ENCODE peak calls at places on chromosomes 16 and 17, in eight cellular contexts. One of them, this sample, is unnamed.

GRCh38 chr17:43665387-43666101 is 3.8 kb upstream of the MEOX1 start:
- DNase-seq in midbrain: no peak
- DNase-seq in NCI-H1694 treated with DMSO at 0.1 percent for 48 hours: no peak
- DNase-seq in heart left ventricle: peak
- DNase-seq in effector CD8-positive, alpha-beta T cell: no peak
- DNase-seq in nephron progenitor cell: peak
- DNase-seq in stimulated activated naive CD4-positive, alpha-beta T cell: no peak
- DNase-seq in CD4-positive, alpha-beta T cell: no peak
- DNase-seq in this sample: no peak

GRCh38 chr17:76697702-76698465 is 12.9 kb downstream of the MXRA7 start:
- DNase-seq in effector CD8-positive, alpha-beta T cell: no peak
- DNase-seq in CD4-positive, alpha-beta T cell: no peak
- DNase-seq in nephron progenitor cell: peak
- DNase-seq in midbrain: no peak
- DNase-seq in stimulated activated naive CD4-positive, alpha-beta T cell: no peak
- DNase-seq in NCI-H1694 treated with DMSO at 0.1 percent for 48 hours: peak
- DNase-seq in heart left ventricle: peak
- DNase-seq in this sample: peak

GRCh38 chr16:56576585-56577299 is 11.9 kb downstream of the MT4 start:
- DNase-seq in CD4-positive, alpha-beta T cell: peak
- DNase-seq in stimulated activated naive CD4-positive, alpha-beta T cell: peak
- DNase-seq in midbrain: peak
- DNase-seq in nephron progenitor cell: peak
- DNase-seq in heart left ventricle: peak
- DNase-seq in NCI-H1694 treated with DMSO at 0.1 percent for 48 hours: peak
- DNase-seq in effector CD8-positive, alpha-beta T cell: peak
- DNase-seq in this sample: peak

GRCh38 chr17:19464033-19465026 is 53.3 kb downstream of the RNF112 start:
- DNase-seq in NCI-H1694 treated with DMSO at 0.1 percent for 48 hours: no peak
- DNase-seq in effector CD8-positive, alpha-beta T cell: no peak
- DNase-seq in midbrain: peak
- DNase-seq in nephron progenitor cell: no peak
- DNase-seq in heart left ventricle: no peak
- DNase-seq in stimulated activated naive CD4-positive, alpha-beta T cell: no peak
- DNase-seq in CD4-positive, alpha-beta T cell: no peak
- DNase-seq in this sample: peak

GRCh38 chr17:37182786-37183185 is 193.0 kb upstream of the C17orf78 start:
- DNase-seq in CD4-positive, alpha-beta T cell: no peak
- DNase-seq in NCI-H1694 treated with DMSO at 0.1 percent for 48 hours: no peak
- DNase-seq in stimulated activated naive CD4-positive, alpha-beta T cell: no peak
- DNase-seq in heart left ventricle: no peak
- DNase-seq in midbrain: no peak
- DNase-seq in effector CD8-positive, alpha-beta T cell: no peak
- DNase-seq in nephron progenitor cell: no peak
- DNase-seq in this sample: no peak

GRCh38 chr16:81848306-81848853 is 69.3 kb downstream of the PLCG2 start:
- DNase-seq in effector CD8-positive, alpha-beta T cell: no peak
- DNase-seq in stimulated activated naive CD4-positive, alpha-beta T cell: no peak
- DNase-seq in heart left ventricle: no peak
- DNase-seq in nephron progenitor cell: no peak
- DNase-seq in CD4-positive, alpha-beta T cell: no peak
- DNase-seq in NCI-H1694 treated with DMSO at 0.1 percent for 48 hours: no peak
- DNase-seq in midbrain: no peak
- DNase-seq in this sample: no peak

GRCh38 chr16:1007284-1007850 is 25.8 kb downstream of the SOX8 start:
- DNase-seq in nephron progenitor cell: no peak
- DNase-seq in effector CD8-positive, alpha-beta T cell: no peak
- DNase-seq in stimulated activated naive CD4-positive, alpha-beta T cell: no peak
- DNase-seq in midbrain: no peak
- DNase-seq in CD4-positive, alpha-beta T cell: no peak
- DNase-seq in heart left ventricle: no peak
- DNase-seq in NCI-H1694 treated with DMSO at 0.1 percent for 48 hours: no peak
- DNase-seq in this sample: no peak

GRCh38 chr17:62804822-62805221 is 3.3 kb downstream of the MARCHF10 start:
- DNase-seq in nephron progenitor cell: no peak
- DNase-seq in CD4-positive, alpha-beta T cell: no peak
- DNase-seq in stimulated activated naive CD4-positive, alpha-beta T cell: no peak
- DNase-seq in effector CD8-positive, alpha-beta T cell: no peak
- DNase-seq in midbrain: no peak
- DNase-seq in NCI-H1694 treated with DMSO at 0.1 percent for 48 hours: no peak
- DNase-seq in heart left ventricle: no peak
- DNase-seq in this sample: peak

GRCh38 chr17:16171613-16172012 is 43.7 kb downstream of the NCOR1 start:
- DNase-seq in heart left ventricle: no peak
- DNase-seq in effector CD8-positive, alpha-beta T cell: no peak
- DNase-seq in midbrain: no peak
- DNase-seq in NCI-H1694 treated with DMSO at 0.1 percent for 48 hours: no peak
- DNase-seq in CD4-positive, alpha-beta T cell: no peak
- DNase-seq in stimulated activated naive CD4-positive, alpha-beta T cell: no peak
- DNase-seq in nephron progenitor cell: no peak
- DNase-seq in this sample: no peak

GRCh38 chr17:47692137-47692894 is 1.6 kb upstream of the TBKBP1 start:
- DNase-seq in effector CD8-positive, alpha-beta T cell: no peak
- DNase-seq in nephron progenitor cell: no peak
- DNase-seq in heart left ventricle: no peak
- DNase-seq in midbrain: no peak
- DNase-seq in stimulated activated naive CD4-positive, alpha-beta T cell: no peak
- DNase-seq in CD4-positive, alpha-beta T cell: no peak
- DNase-seq in NCI-H1694 treated with DMSO at 0.1 percent for 48 hours: no peak
- DNase-seq in this sample: no peak

GRCh38 chr16:71358464-71359031 is at the start of gene CALB2:
- DNase-seq in effector CD8-positive, alpha-beta T cell: peak
- DNase-seq in nephron progenitor cell: peak
- DNase-seq in heart left ventricle: peak
- DNase-seq in NCI-H1694 treated with DMSO at 0.1 percent for 48 hours: peak
- DNase-seq in stimulated activated naive CD4-positive, alpha-beta T cell: peak
- DNase-seq in midbrain: peak
- DNase-seq in CD4-positive, alpha-beta T cell: peak
- DNase-seq in this sample: peak

GRCh38 chr17:77286391-77286640 is 145.5 kb downstream of the SEC14L1 start:
- DNase-seq in nephron progenitor cell: no peak
- DNase-seq in effector CD8-positive, alpha-beta T cell: no peak
- DNase-seq in heart left ventricle: no peak
- DNase-seq in NCI-H1694 treated with DMSO at 0.1 percent for 48 hours: no peak
- DNase-seq in stimulated activated naive CD4-positive, alpha-beta T cell: no peak
- DNase-seq in CD4-positive, alpha-beta T cell: no peak
- DNase-seq in midbrain: no peak
- DNase-seq in this sample: no peak

GRCh38 chr17:42098747-42099399 is 600 bp upstream of the ZNF385C start:
- DNase-seq in effector CD8-positive, alpha-beta T cell: no peak
- DNase-seq in heart left ventricle: no peak
- DNase-seq in stimulated activated naive CD4-positive, alpha-beta T cell: no peak
- DNase-seq in midbrain: no peak
- DNase-seq in NCI-H1694 treated with DMSO at 0.1 percent for 48 hours: peak
- DNase-seq in CD4-positive, alpha-beta T cell: no peak
- DNase-seq in nephron progenitor cell: no peak
- DNase-seq in this sample: no peak

GRCh38 chr17:76626442-76626841 is 17.1 kb downstream of the ST6GALNAC1 start:
- DNase-seq in NCI-H1694 treated with DMSO at 0.1 percent for 48 hours: no peak
- DNase-seq in effector CD8-positive, alpha-beta T cell: no peak
- DNase-seq in midbrain: no peak
- DNase-seq in CD4-positive, alpha-beta T cell: no peak
- DNase-seq in nephron progenitor cell: no peak
- DNase-seq in heart left ventricle: no peak
- DNase-seq in stimulated activated naive CD4-positive, alpha-beta T cell: no peak
- DNase-seq in this sample: no peak

GRCh38 chr16:22813946-22814325 is at the start of gene HS3ST2:
- DNase-seq in NCI-H1694 treated with DMSO at 0.1 percent for 48 hours: no peak
- DNase-seq in stimulated activated naive CD4-positive, alpha-beta T cell: no peak
- DNase-seq in nephron progenitor cell: peak
- DNase-seq in heart left ventricle: peak
- DNase-seq in CD4-positive, alpha-beta T cell: no peak
- DNase-seq in effector CD8-positive, alpha-beta T cell: no peak
- DNase-seq in midbrain: peak
- DNase-seq in this sample: peak

GRCh38 chr16:57376313-57376818 is 4.1 kb downstream of the CX3CL1 start:
- DNase-seq in midbrain: no peak
- DNase-seq in CD4-positive, alpha-beta T cell: no peak
- DNase-seq in nephron progenitor cell: no peak
- DNase-seq in NCI-H1694 treated with DMSO at 0.1 percent for 48 hours: no peak
- DNase-seq in stimulated activated naive CD4-positive, alpha-beta T cell: no peak
- DNase-seq in heart left ventricle: no peak
- DNase-seq in effector CD8-positive, alpha-beta T cell: no peak
- DNase-seq in this sample: no peak

GRCh38 chr17:58224315-58224714 is 5.3 kb upstream of the MKS1 start:
- DNase-seq in nephron progenitor cell: no peak
- DNase-seq in CD4-positive, alpha-beta T cell: no peak
- DNase-seq in effector CD8-positive, alpha-beta T cell: no peak
- DNase-seq in stimulated activated naive CD4-positive, alpha-beta T cell: no peak
- DNase-seq in heart left ventricle: no peak
- DNase-seq in midbrain: no peak
- DNase-seq in NCI-H1694 treated with DMSO at 0.1 percent for 48 hours: no peak
- DNase-seq in this sample: peak

GRCh38 chr16:64251742-64252141 is 870.1 kb downstream of the CDH11 start:
- DNase-seq in stimulated activated naive CD4-positive, alpha-beta T cell: no peak
- DNase-seq in CD4-positive, alpha-beta T cell: no peak
- DNase-seq in nephron progenitor cell: no peak
- DNase-seq in NCI-H1694 treated with DMSO at 0.1 percent for 48 hours: no peak
- DNase-seq in effector CD8-positive, alpha-beta T cell: no peak
- DNase-seq in midbrain: no peak
- DNase-seq in heart left ventricle: peak
- DNase-seq in this sample: no peak

GRCh38 chr17:59746849-59747445 is 39.5 kb downstream of the VMP1 start:
- DNase-seq in heart left ventricle: no peak
- DNase-seq in CD4-positive, alpha-beta T cell: no peak
- DNase-seq in effector CD8-positive, alpha-beta T cell: no peak
- DNase-seq in stimulated activated naive CD4-positive, alpha-beta T cell: peak
- DNase-seq in nephron progenitor cell: no peak
- DNase-seq in midbrain: peak
- DNase-seq in NCI-H1694 treated with DMSO at 0.1 percent for 48 hours: peak
- DNase-seq in this sample: peak

GRCh38 chr17:76732734-76733617 is 4.2 kb downstream of the SRSF2 start:
- DNase-seq in effector CD8-positive, alpha-beta T cell: no peak
- DNase-seq in heart left ventricle: no peak
- DNase-seq in CD4-positive, alpha-beta T cell: no peak
- DNase-seq in nephron progenitor cell: no peak
- DNase-seq in midbrain: no peak
- DNase-seq in stimulated activated naive CD4-positive, alpha-beta T cell: no peak
- DNase-seq in NCI-H1694 treated with DMSO at 0.1 percent for 48 hours: no peak
- DNase-seq in this sample: no peak

GRCh38 chr17:752002-752619 is at the start of gene GEMIN4:
- DNase-seq in heart left ventricle: peak
- DNase-seq in NCI-H1694 treated with DMSO at 0.1 percent for 48 hours: peak
- DNase-seq in CD4-positive, alpha-beta T cell: peak
- DNase-seq in stimulated activated naive CD4-positive, alpha-beta T cell: peak
- DNase-seq in midbrain: peak
- DNase-seq in effector CD8-positive, alpha-beta T cell: peak
- DNase-seq in nephron progenitor cell: peak
- DNase-seq in this sample: peak

GRCh38 chr17:12667299-12667958 is 1.7 kb downstream of the MYOCD start:
- DNase-seq in CD4-positive, alpha-beta T cell: no peak
- DNase-seq in nephron progenitor cell: peak
- DNase-seq in stimulated activated naive CD4-positive, alpha-beta T cell: no peak
- DNase-seq in NCI-H1694 treated with DMSO at 0.1 percent for 48 hours: peak
- DNase-seq in midbrain: peak
- DNase-seq in effector CD8-positive, alpha-beta T cell: no peak
- DNase-seq in heart left ventricle: peak
- DNase-seq in this sample: peak